ENCODE peak calls at places on chromosomes 12 and 14, in four cellular contexts. L, A, D and S are unnamed samples.
A peak's percentile ranks its signal among the peaks of the same experiment; 100 is the strongest.

GRCh38 chr12:76025601-76026575 is 5.7 kb downstream of the PHLDA1 start:
- DNase-seq in L (no peak), A (no peak), D (no peak), S (peak; percentile 71)

GRCh38 chr12:51622564-51622963 is 31.5 kb downstream of the SCN8A start:
- DNase-seq in L (no peak), D (no peak), A (no peak), S (peak; percentile 77)

GRCh38 chr14:101475468-101476257 is 85.6 kb upstream of the DIO3 start:
- DNase-seq in L (no peak), A (no peak), D (no peak), S (peak; percentile 34)

GRCh38 chr12:20212036-20212435 is 156.3 kb upstream of the PDE3A start:
- DNase-seq in D (no peak), A (no peak), L (no peak), S (no peak)

GRCh38 chr12:31007636-31008175 is 66.0 kb upstream of the DDX11 start:
- DNase-seq in A (no peak), L (no peak), D (no peak), S (no peak)

GRCh38 chr14:23061995-23062394 is 4.7 kb upstream of the CDH24 start:
- DNase-seq in D (no peak), L (no peak), A (peak; percentile 58), S (peak; percentile 96)

GRCh38 chr14:24079521-24080141 is 8.3 kb downstream of the CPNE6 start:
- DNase-seq in L (no peak), D (no peak), A (no peak), S (no peak)

GRCh38 chr12:58087428-58088117 is 146.2 kb downstream of the ATP23 start:
- DNase-seq in L (no peak), D (peak; percentile 60), A (no peak), S (no peak)

GRCh38 chr12:77256924-77257323 is 191.6 kb upstream of the E2F7 start:
- DNase-seq in D (no peak), L (no peak), A (no peak), S (no peak)

GRCh38 chr12:54352022-54352531 is 12.2 kb downstream of the GPR84 start:
- DNase-seq in L (peak; percentile 48), A (peak; percentile 39), D (peak; percentile 76), S (peak; percentile 65)
- H3K4me3 ChIP-seq in L (peak overlapping the region; percentile 47), A (no peak overlapping the region), D (no peak overlapping the region), S (peak overlapping the region; percentile 50)

DNA sequence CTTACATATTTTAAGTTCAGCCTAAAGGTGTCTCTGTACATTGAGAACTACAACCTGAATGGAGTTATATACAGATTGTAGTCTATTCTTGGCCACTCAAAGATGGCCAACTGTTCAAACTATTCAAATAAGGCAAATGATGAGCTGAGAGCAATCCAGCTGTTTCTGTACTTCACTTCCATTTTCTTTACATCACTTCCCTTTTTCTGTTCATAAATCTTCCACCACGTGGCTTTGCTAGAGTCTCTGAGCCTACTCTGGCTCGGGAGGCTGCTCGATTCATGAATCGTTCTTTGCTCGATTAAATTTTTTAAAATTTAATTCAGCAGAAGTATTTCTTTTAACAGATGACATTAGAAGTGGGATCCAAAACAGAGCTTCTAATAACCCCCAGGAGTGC is 879.7 kb downstream of the GALC start:
- DNase-seq in A (no peak), D (no peak), L (no peak), S (no peak)
- TF ChIP-seq CTCF in A (no peak), D (no peak), L (no peak), S (no peak)

GRCh38 chr14:103880334-103880985 is 33.1 kb upstream of the PPP1R13B start:
- DNase-seq in D (no peak), A (peak; percentile 70), L (peak; percentile 86), S (peak; percentile 72)

GRCh38 chr14:103878180-103878579 is 30.8 kb upstream of the PPP1R13B start:
- DNase-seq in L (no peak), D (no peak), A (no peak), S (no peak)

GRCh38 chr14:103879570-103880333 is 32.4 kb upstream of the PPP1R13B start:
- DNase-seq in A (peak; percentile 81), D (peak; percentile 17), L (peak; percentile 59), S (peak; percentile 59)

GRCh38 chr14:103880986-103881926 is 33.9 kb upstream of the PPP1R13B start:
- DNase-seq in L (peak; percentile 54), D (no peak), A (no peak), S (no peak)

DNA sequence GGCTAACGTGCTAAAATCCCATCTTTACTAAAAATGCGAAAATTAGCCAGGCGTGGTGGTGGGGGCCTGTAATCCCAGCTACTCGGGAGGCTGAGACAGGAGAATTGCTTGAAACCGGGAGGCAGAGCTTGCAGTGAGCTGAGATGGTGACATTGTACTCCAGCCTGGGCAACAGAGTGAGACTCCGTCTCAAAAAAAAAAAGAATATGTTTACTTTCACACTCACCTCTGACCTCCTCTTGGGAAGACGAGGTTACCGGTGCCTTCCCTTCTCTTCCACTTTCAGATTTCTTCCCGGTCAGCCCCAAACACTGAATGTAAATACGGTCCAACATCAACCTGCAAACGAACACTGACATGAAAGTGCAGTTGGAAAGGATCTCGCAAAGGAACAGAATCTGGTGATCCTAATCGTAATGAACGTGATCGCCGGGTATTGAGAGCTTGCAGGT is 31.8 kb upstream of the PPP1R13B start:
- DNase-seq in A (no peak), D (no peak), L (no peak), S (no peak)
- H3K4me3 ChIP-seq in A (peak overlapping the region; percentile 14), D (no peak overlapping the region), L (no peak overlapping the region), S (no peak overlapping the region)

GRCh38 chr12:125678589-125678993 is 613.4 kb downstream of the AACS start:
- DNase-seq in L (no peak), D (no peak), A (no peak), S (no peak)
- TF ChIP-seq CTCF in L (no peak), D (no peak), A (no peak), S (no peak)

GRCh38 chr12:113479578-113480335 is 8.1 kb upstream of the LHX5 start:
- DNase-seq in A (no peak), L (peak; percentile 55), D (peak; percentile 73), S (no peak)
- H3K4me3 ChIP-seq in A (no peak overlapping the region), L (no peak overlapping the region), D (no peak overlapping the region), S (no peak overlapping the region)

GRCh38 chr14:63493246-63493645 is 49.9 kb downstream of the PPP2R5E start:
- DNase-seq in A (no peak), D (no peak), L (no peak), S (peak; percentile 21)
- TF ChIP-seq CTCF in A (no peak), D (no peak), L (no peak), S (peak; percentile 9)

GRCh38 chr14:60637490-60638452 is 11.5 kb downstream of the SIX1 start:
- DNase-seq in L (no peak), A (peak; percentile 21), D (no peak), S (peak; percentile 41)
- H3K4me3 ChIP-seq in L (peak overlapping the region; percentile 45), A (peak overlapping the region; percentile 25), D (no peak overlapping the region), S (no peak overlapping the region)